ENCODE peak calls at places on chromosome 15, in five cellular contexts. One of them, this sample, is unnamed.

GRCh38 chr15:92011611-92012367 is 158.3 kb downstream of the SLCO3A1 start:
- DNase-seq in H1: no peak
- DNase-seq in K562: no peak
- DNase-seq in HepG2: no peak
- DNase-seq in GM12878: no peak
- DNase-seq in this sample: peak

GRCh38 chr15:92324036-92324963 is 69.4 kb upstream of the ST8SIA2 start:
- DNase-seq in H1: no peak
- DNase-seq in K562: no peak
- DNase-seq in HepG2: no peak
- DNase-seq in GM12878: no peak
- DNase-seq in this sample: no peak

GRCh38 chr15:59444082-59444835 is 6.3 kb downstream of the FAM81A start:
- DNase-seq in H1: no peak
- DNase-seq in K562: no peak
- DNase-seq in HepG2: no peak
- DNase-seq in GM12878: no peak
- DNase-seq in this sample: peak

GRCh38 chr15:69888406-69888805 is 209.3 kb downstream of the TLE3 start:
- DNase-seq in H1: no peak
- DNase-seq in K562: no peak
- DNase-seq in HepG2: no peak
- DNase-seq in GM12878: no peak
- DNase-seq in this sample: no peak

GRCh38 chr15:68130851-68131250 is 74.3 kb downstream of the CALML4 start:
- DNase-seq in H1: no peak
- DNase-seq in K562: no peak
- DNase-seq in HepG2: no peak
- DNase-seq in GM12878: no peak
- DNase-seq in this sample: no peak

GRCh38 chr15:38714309-38715072 is 149.9 kb upstream of the RASGRP1 start:
- DNase-seq in H1: no peak
- DNase-seq in K562: no peak
- DNase-seq in HepG2: no peak
- DNase-seq in GM12878: no peak
- DNase-seq in this sample: no peak

GRCh38 chr15:101384276-101384675 is 89.2 kb upstream of the SNRPA1 start:
- DNase-seq in H1: no peak
- DNase-seq in K562: no peak
- DNase-seq in HepG2: no peak
- DNase-seq in GM12878: no peak
- DNase-seq in this sample: no peak

GRCh38 chr15:100934735-100935134 is 15.6 kb downstream of the LRRK1 start:
- DNase-seq in H1: peak
- DNase-seq in K562: no peak
- DNase-seq in HepG2: no peak
- DNase-seq in GM12878: no peak
- DNase-seq in this sample: peak

GRCh38 chr15:27059610-27060202 is 88.7 kb downstream of the GABRG3 start:
- DNase-seq in H1: peak
- DNase-seq in K562: peak
- DNase-seq in HepG2: peak
- DNase-seq in GM12878: no peak
- DNase-seq in this sample: peak

GRCh38 chr15:77656294-77656693 is 23.6 kb upstream of the LINGO1 start:
- DNase-seq in H1: no peak
- DNase-seq in K562: no peak
- DNase-seq in HepG2: no peak
- DNase-seq in GM12878: no peak
- DNase-seq in this sample: no peak

GRCh38 chr15:95511680-95512079 is 818.8 kb upstream of the NR2F2 start:
- DNase-seq in H1: no peak
- DNase-seq in K562: no peak
- DNase-seq in HepG2: no peak
- DNase-seq in GM12878: no peak
- DNase-seq in this sample: no peak

GRCh38 chr15:97189152-97189551 is 771.4 kb upstream of the ARRDC4 start:
- DNase-seq in H1: no peak
- DNase-seq in K562: no peak
- DNase-seq in HepG2: no peak
- DNase-seq in GM12878: no peak
- DNase-seq in this sample: no peak
- TF ChIP-seq POLR2AphosphoS5 in H1: no peak
- TF ChIP-seq POLR2AphosphoS5 in K562: no peak
- TF ChIP-seq POLR2AphosphoS5 in HepG2: no peak
- TF ChIP-seq POLR2AphosphoS5 in GM12878: no peak
- TF ChIP-seq POLR2AphosphoS5 in this sample: no peak

GRCh38 chr15:74616020-74616939 is 644 bp downstream of the CLK3 start:
- DNase-seq in H1: no peak
- DNase-seq in K562: peak
- DNase-seq in HepG2: peak
- DNase-seq in GM12878: no peak
- DNase-seq in this sample: peak

GRCh38 chr15:74615313-74616019 is at the start of gene CLK3:
- DNase-seq in H1: peak
- DNase-seq in K562: peak
- DNase-seq in HepG2: peak
- DNase-seq in GM12878: peak
- DNase-seq in this sample: peak

GRCh38 chr15:74614744-74615312 is 808 bp upstream of the CLK3 start:
- DNase-seq in H1: no peak
- DNase-seq in K562: peak
- DNase-seq in HepG2: no peak
- DNase-seq in GM12878: peak
- DNase-seq in this sample: peak

GRCh38 chr15:74618841-74619596 is 3.4 kb downstream of the CLK3 start:
- DNase-seq in H1: no peak
- DNase-seq in K562: no peak
- DNase-seq in HepG2: peak
- DNase-seq in GM12878: no peak
- DNase-seq in this sample: no peak

DNA sequence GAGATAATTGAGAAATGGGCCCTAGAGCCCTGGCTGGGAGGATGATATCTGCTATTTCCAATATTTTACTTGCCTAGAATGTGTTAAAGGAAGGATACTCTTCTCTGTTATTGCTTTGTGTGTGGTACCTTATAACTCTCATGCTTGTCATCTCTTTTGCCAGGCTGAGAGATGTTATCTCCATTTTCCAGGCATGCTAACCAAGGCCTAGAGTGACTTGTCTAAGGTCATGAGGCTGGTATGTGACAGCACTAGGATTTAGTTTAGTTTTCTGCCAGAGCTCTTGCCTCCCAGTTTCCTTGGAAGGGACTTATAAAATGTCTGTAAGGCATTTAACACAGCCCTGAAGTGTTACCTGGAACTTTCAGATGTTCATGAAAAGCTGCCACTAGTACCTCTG is 1.4 kb downstream of the CLK3 start:
- DNase-seq in H1: no peak
- DNase-seq in K562: no peak
- DNase-seq in HepG2: no peak
- DNase-seq in GM12878: no peak
- DNase-seq in this sample: no peak
- TF ChIP-seq CREB1 in H1: no peak
- TF ChIP-seq CREB1 in K562: no peak
- TF ChIP-seq CREB1 in HepG2: no peak
- TF ChIP-seq CREB1 in GM12878: no peak
- TF ChIP-seq CREB1 in this sample: no peak

GRCh38 chr15:40182358-40183029 is 21.6 kb downstream of the BUB1B start:
- DNase-seq in H1: no peak
- DNase-seq in K562: no peak
- DNase-seq in HepG2: no peak
- DNase-seq in GM12878: no peak
- DNase-seq in this sample: no peak

DNA sequence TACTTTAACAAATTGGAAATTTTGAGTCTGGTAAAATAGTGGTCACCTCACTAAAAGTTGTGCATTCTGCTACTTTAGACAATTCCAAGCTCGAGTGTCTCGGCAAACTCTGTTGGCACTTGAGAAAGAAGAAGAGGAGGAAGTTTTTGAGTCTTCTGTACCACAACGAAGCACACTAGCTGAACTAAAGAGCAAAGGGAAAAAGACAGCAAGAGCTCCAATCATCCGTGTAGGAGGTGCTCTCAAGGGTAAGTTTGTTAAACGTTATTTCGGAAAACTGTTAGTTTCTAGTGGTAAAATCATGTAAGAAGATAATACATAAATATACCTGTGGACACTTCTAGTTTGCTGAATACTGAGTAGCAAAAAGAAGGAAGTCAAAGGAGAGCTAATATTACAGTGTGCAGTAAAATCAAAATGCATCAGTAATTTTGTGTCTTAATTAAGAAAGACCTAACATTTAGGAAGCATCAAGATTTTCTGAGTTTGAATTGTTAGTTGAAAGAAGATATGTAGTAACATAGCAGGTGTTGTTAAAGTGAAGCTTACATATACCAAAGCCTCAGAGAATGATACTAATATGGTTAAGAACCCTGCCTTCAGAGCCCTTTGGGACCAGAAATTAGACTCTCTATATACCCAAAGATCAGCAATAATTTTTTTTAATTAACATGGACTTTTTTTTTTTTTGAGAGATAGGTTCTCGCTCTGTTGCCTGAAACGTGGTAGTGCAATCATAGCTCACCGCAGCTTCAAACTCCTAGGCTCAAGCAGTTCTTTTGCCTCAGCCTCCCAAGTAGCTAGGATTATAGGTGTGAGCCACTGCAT is 23.0 kb downstream of the BUB1B start:
- DNase-seq in H1: no peak
- DNase-seq in K562: no peak
- DNase-seq in HepG2: no peak
- DNase-seq in GM12878: no peak
- DNase-seq in this sample: no peak
- H3K4me3 ChIP-seq in H1: no peak
- H3K4me3 ChIP-seq in K562: no peak
- H3K4me3 ChIP-seq in HepG2: no peak
- H3K4me3 ChIP-seq in GM12878: peak
- H3K4me3 ChIP-seq in this sample: no peak

GRCh38 chr15:43796566-43796965 is 3.5 kb downstream of the SERINC4 start:
- DNase-seq in H1: no peak
- DNase-seq in K562: no peak
- DNase-seq in HepG2: no peak
- DNase-seq in GM12878: no peak
- DNase-seq in this sample: no peak
- TF ChIP-seq POLR2AphosphoS5 in H1: peak
- TF ChIP-seq POLR2AphosphoS5 in K562: peak
- TF ChIP-seq POLR2AphosphoS5 in HepG2: peak
- TF ChIP-seq POLR2AphosphoS5 in GM12878: peak
- TF ChIP-seq POLR2AphosphoS5 in this sample: no peak

DNA sequence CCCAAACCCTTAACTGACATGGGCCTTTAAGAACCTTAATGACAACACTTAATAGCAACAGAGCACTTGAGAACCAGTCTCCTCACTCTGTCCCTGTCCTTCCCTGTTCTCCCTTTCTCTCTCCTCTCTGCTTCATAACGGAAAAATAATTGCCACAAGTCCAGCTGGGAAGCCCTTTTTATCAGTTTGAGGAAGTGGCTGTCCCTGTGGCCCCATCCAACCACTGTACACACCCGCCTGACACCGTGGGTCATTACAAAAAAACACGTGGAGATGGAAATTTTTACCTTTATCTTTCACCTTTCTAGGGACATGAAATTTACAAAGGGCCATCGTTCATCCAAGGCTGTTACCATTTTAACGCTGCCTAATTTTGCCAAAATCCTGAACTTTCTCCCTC is 49.9 kb downstream of the PGPEP1L start:
- DNase-seq in H1: no peak
- DNase-seq in K562: no peak
- DNase-seq in HepG2: no peak
- DNase-seq in GM12878: no peak
- DNase-seq in this sample: no peak
- TF ChIP-seq CREB1 in H1: no peak
- TF ChIP-seq CREB1 in K562: no peak
- TF ChIP-seq CREB1 in HepG2: no peak
- TF ChIP-seq CREB1 in GM12878: no peak
- TF ChIP-seq CREB1 in this sample: no peak

GRCh38 chr15:28130651-28131050 is 31.5 kb upstream of the OCA2 start:
- DNase-seq in H1: no peak
- DNase-seq in K562: no peak
- DNase-seq in HepG2: no peak
- DNase-seq in GM12878: no peak
- DNase-seq in this sample: no peak

GRCh38 chr15:28131946-28132345 is 32.8 kb upstream of the OCA2 start:
- DNase-seq in H1: no peak
- DNase-seq in K562: no peak
- DNase-seq in HepG2: no peak
- DNase-seq in GM12878: no peak
- DNase-seq in this sample: no peak

GRCh38 chr15:28132524-28133275 is 33.6 kb upstream of the OCA2 start:
- DNase-seq in H1: no peak
- DNase-seq in K562: no peak
- DNase-seq in HepG2: no peak
- DNase-seq in GM12878: no peak
- DNase-seq in this sample: no peak

GRCh38 chr15:28131400-28131799 is 32.3 kb upstream of the OCA2 start:
- DNase-seq in H1: no peak
- DNase-seq in K562: no peak
- DNase-seq in HepG2: no peak
- DNase-seq in GM12878: no peak
- DNase-seq in this sample: no peak

GRCh38 chr15:28133281-28133680 is 34.2 kb upstream of the OCA2 start:
- DNase-seq in H1: no peak
- DNase-seq in K562: no peak
- DNase-seq in HepG2: no peak
- DNase-seq in GM12878: no peak
- DNase-seq in this sample: no peak
- H3K4me3 ChIP-seq in H1: no peak
- H3K4me3 ChIP-seq in K562: no peak
- H3K4me3 ChIP-seq in HepG2: no peak
- H3K4me3 ChIP-seq in GM12878: no peak
- H3K4me3 ChIP-seq in this sample: no peak

GRCh38 chr15:89502867-89503595 is 6.6 kb upstream of the RHCG start:
- DNase-seq in H1: no peak
- DNase-seq in K562: no peak
- DNase-seq in HepG2: no peak
- DNase-seq in GM12878: no peak
- DNase-seq in this sample: no peak
- TF ChIP-seq POLR2AphosphoS5 in H1: no peak
- TF ChIP-seq POLR2AphosphoS5 in K562: no peak
- TF ChIP-seq POLR2AphosphoS5 in HepG2: no peak
- TF ChIP-seq POLR2AphosphoS5 in GM12878: no peak
- TF ChIP-seq POLR2AphosphoS5 in this sample: no peak